ENCODE peak calls at places on chromosome 10, in six cellular contexts. One of them, this sample, is unnamed.

GRCh38 chr10:89301721-89302445 is at the start of gene IFIT2:
- DNase-seq in dermis microvascular lymphatic vessel endothelial cell: peak
- DNase-seq in ovary: no peak
- DNase-seq in small intestine: peak
- DNase-seq in AG10803: peak
- DNase-seq in AG09319: no peak
- DNase-seq in this sample: peak

GRCh38 chr10:78458983-78459638 is 425.4 kb downstream of the RPS24 start:
- DNase-seq in dermis microvascular lymphatic vessel endothelial cell: peak
- DNase-seq in ovary: no peak
- DNase-seq in small intestine: peak
- DNase-seq in AG10803: peak
- DNase-seq in AG09319: no peak
- DNase-seq in this sample: peak

GRCh38 chr10:88979153-88979562 is 11.4 kb upstream of the FAS start:
- DNase-seq in dermis microvascular lymphatic vessel endothelial cell: no peak
- DNase-seq in ovary: peak
- DNase-seq in small intestine: no peak
- DNase-seq in AG10803: peak
- DNase-seq in AG09319: peak
- DNase-seq in this sample: peak

GRCh38 chr10:133139561-133140065 is 20.4 kb upstream of the KNDC1 start:
- DNase-seq in dermis microvascular lymphatic vessel endothelial cell: no peak
- DNase-seq in ovary: no peak
- DNase-seq in small intestine: no peak
- DNase-seq in AG10803: no peak
- DNase-seq in AG09319: no peak
- DNase-seq in this sample: no peak

GRCh38 chr10:80908596-80908995 is 370.9 kb downstream of the SH2D4B start:
- DNase-seq in dermis microvascular lymphatic vessel endothelial cell: no peak
- DNase-seq in ovary: no peak
- DNase-seq in small intestine: no peak
- DNase-seq in AG10803: no peak
- DNase-seq in AG09319: no peak
- DNase-seq in this sample: no peak

GRCh38 chr10:129365767-129366400 is 101.2 kb upstream of the MGMT start:
- DNase-seq in dermis microvascular lymphatic vessel endothelial cell: no peak
- DNase-seq in ovary: no peak
- DNase-seq in small intestine: no peak
- DNase-seq in AG10803: no peak
- DNase-seq in AG09319: no peak
- DNase-seq in this sample: no peak

GRCh38 chr10:25047902-25048301 is 31.5 kb downstream of the THNSL1 start:
- DNase-seq in dermis microvascular lymphatic vessel endothelial cell: no peak
- DNase-seq in ovary: no peak
- DNase-seq in small intestine: no peak
- DNase-seq in AG10803: peak
- DNase-seq in AG09319: peak
- DNase-seq in this sample: peak

GRCh38 chr10:110530131-110530831 is 32.6 kb downstream of the DUSP5 start:
- DNase-seq in dermis microvascular lymphatic vessel endothelial cell: peak
- DNase-seq in ovary: no peak
- DNase-seq in small intestine: peak
- DNase-seq in AG10803: peak
- DNase-seq in AG09319: no peak
- DNase-seq in this sample: peak

GRCh38 chr10:129021597-129022304 is 445.3 kb upstream of the MGMT start:
- DNase-seq in dermis microvascular lymphatic vessel endothelial cell: no peak
- DNase-seq in ovary: no peak
- DNase-seq in small intestine: no peak
- DNase-seq in AG10803: no peak
- DNase-seq in AG09319: no peak
- DNase-seq in this sample: no peak

GRCh38 chr10:51001587-51001986 is 72.7 kb upstream of the PRKG1 start:
- DNase-seq in dermis microvascular lymphatic vessel endothelial cell: peak
- DNase-seq in ovary: no peak
- DNase-seq in small intestine: peak
- DNase-seq in AG10803: peak
- DNase-seq in AG09319: no peak
- DNase-seq in this sample: peak